ENCODE peak calls at places on chromosome 18, in eight cellular contexts. G, X, W, Z, P, R, Q and N are unnamed samples.
A peak's percentile ranks its signal among the peaks of the same experiment; 100 is the strongest.

GRCh38 chr18:76252880-76253279 is 242.2 kb downstream of the ZNF516 start:
- DNase-seq in G (no peak), X (no peak), W (no peak), Z (no peak), P (no peak), R (peak; percentile 26), Q (no peak), N (no peak)

GRCh38 chr18:9673296-9674251 is 34.5 kb upstream of the RAB31 start:
- DNase-seq in G (no peak), X (no peak), W (peak; percentile 50), Z (peak; percentile 44), P (peak; percentile 26), R (peak; percentile 42), Q (peak; percentile 93), N (peak; percentile 39)

GRCh38 chr18:44870631-44871502 is 190.2 kb downstream of the SETBP1 start:
- DNase-seq in G (no peak), X (no peak), W (no peak), Z (no peak), P (no peak), R (no peak), Q (no peak), N (no peak)

GRCh38 chr18:47175283-47175894 is 775 bp downstream of the IER3IP1 start:
- DNase-seq in G (no peak), X (no peak), W (no peak), Z (peak; percentile 19), P (peak; percentile 24), R (peak; percentile 8), Q (peak; percentile 6), N (no peak)

GRCh38 chr18:36825526-36825925 is 3.3 kb downstream of the TPGS2 start:
- DNase-seq in G (no peak), X (no peak), W (no peak), Z (no peak), P (no peak), R (no peak), Q (no peak), N (no peak)

GRCh38 chr18:74476154-74476553 is 19.0 kb upstream of the DIPK1C start:
- DNase-seq in G (no peak), X (no peak), W (no peak), Z (no peak), P (no peak), R (peak; percentile 20), Q (no peak), N (peak; percentile 71)

GRCh38 chr18:34321075-34321474 is 96.4 kb upstream of the NOL4 start:
- DNase-seq in G (no peak), X (no peak), W (no peak), Z (no peak), P (no peak), R (no peak), Q (no peak), N (no peak)

GRCh38 chr18:8856187-8856586 is 150.8 kb downstream of the MTCL1 start:
- DNase-seq in G (no peak), X (no peak), W (no peak), Z (no peak), P (no peak), R (no peak), Q (no peak), N (no peak)

GRCh38 chr18:48161911-48162698 is 231.6 kb upstream of the SMAD2 start:
- DNase-seq in G (no peak), X (no peak), W (no peak), Z (peak; percentile 23), P (no peak), R (peak; percentile 8), Q (peak; percentile 45), N (peak; percentile 20)

GRCh38 chr18:61331051-61331450 is 2.2 kb upstream of the CDH20 start:
- DNase-seq in G (no peak), X (no peak), W (no peak), Z (no peak), P (no peak), R (no peak), Q (no peak), N (no peak)

GRCh38 chr18:61972389-61973264 is 79.8 kb upstream of the RNF152 start:
- DNase-seq in G (no peak), X (no peak), W (no peak), Z (no peak), P (no peak), R (no peak), Q (no peak), N (no peak)